ENCODE peak calls at places on chromosomes 6 and 20, in seven cellular contexts. One of them, this sample, is unnamed. For H3K9me3, the result is how much of the 10 kb centered on the place peaks cover.

GRCh38 chr6:10585232-10585887 is 64.2 kb downstream of the GCNT2 start:
- DNase-seq in CD4-positive, CD25-positive, alpha-beta regulatory T cell: no peak
- DNase-seq in right cardiac atrium: no peak
- DNase-seq in cardiac muscle cell: peak
- DNase-seq in CD8-positive, alpha-beta memory T cell: no peak
- DNase-seq in left ventricle myocardium inferior: no peak
- DNase-seq in thoracic aorta: no peak
- DNase-seq in this sample: no peak

GRCh38 chr6:87705070-87705691 is 3.1 kb upstream of the AKIRIN2 start:
- DNase-seq in CD4-positive, CD25-positive, alpha-beta regulatory T cell: peak
- DNase-seq in right cardiac atrium: no peak
- DNase-seq in cardiac muscle cell: no peak
- DNase-seq in CD8-positive, alpha-beta memory T cell: no peak
- DNase-seq in left ventricle myocardium inferior: no peak
- DNase-seq in thoracic aorta: no peak
- DNase-seq in this sample: no peak

GRCh38 chr20:4141616-4142240 is 126.4 kb upstream of the RNF24 start:
- DNase-seq in CD4-positive, CD25-positive, alpha-beta regulatory T cell: no peak
- DNase-seq in right cardiac atrium: no peak
- DNase-seq in cardiac muscle cell: no peak
- DNase-seq in CD8-positive, alpha-beta memory T cell: no peak
- DNase-seq in left ventricle myocardium inferior: no peak
- DNase-seq in thoracic aorta: no peak
- DNase-seq in this sample: no peak

GRCh38 chr6:70706491-70707123 is 38.9 kb downstream of the SMAP1 start:
- DNase-seq in CD4-positive, CD25-positive, alpha-beta regulatory T cell: no peak
- DNase-seq in right cardiac atrium: no peak
- DNase-seq in cardiac muscle cell: peak
- DNase-seq in CD8-positive, alpha-beta memory T cell: no peak
- DNase-seq in left ventricle myocardium inferior: no peak
- DNase-seq in thoracic aorta: no peak
- DNase-seq in this sample: no peak

GRCh38 chr6:126381498-126381897 is 41.6 kb downstream of the CENPW start:
- DNase-seq in CD4-positive, CD25-positive, alpha-beta regulatory T cell: no peak
- DNase-seq in right cardiac atrium: no peak
- DNase-seq in cardiac muscle cell: no peak
- DNase-seq in CD8-positive, alpha-beta memory T cell: no peak
- DNase-seq in left ventricle myocardium inferior: no peak
- DNase-seq in thoracic aorta: no peak
- DNase-seq in this sample: no peak

GRCh38 chr6:104606361-104606760 is 253.4 kb downstream of the HACE1 start:
- DNase-seq in CD4-positive, CD25-positive, alpha-beta regulatory T cell: no peak
- DNase-seq in right cardiac atrium: no peak
- DNase-seq in cardiac muscle cell: no peak
- DNase-seq in CD8-positive, alpha-beta memory T cell: no peak
- DNase-seq in left ventricle myocardium inferior: no peak
- DNase-seq in thoracic aorta: no peak
- DNase-seq in this sample: no peak

GRCh38 chr6:156890627-156891300 is 113.6 kb downstream of the ARID1B start:
- DNase-seq in CD4-positive, CD25-positive, alpha-beta regulatory T cell: no peak
- DNase-seq in right cardiac atrium: no peak
- DNase-seq in cardiac muscle cell: no peak
- DNase-seq in CD8-positive, alpha-beta memory T cell: no peak
- DNase-seq in left ventricle myocardium inferior: no peak
- DNase-seq in thoracic aorta: no peak
- DNase-seq in this sample: no peak

GRCh38 chr6:75819776-75820487 is 70.9 kb downstream of the MYO6 start:
- DNase-seq in CD4-positive, CD25-positive, alpha-beta regulatory T cell: no peak
- DNase-seq in right cardiac atrium: no peak
- DNase-seq in cardiac muscle cell: no peak
- DNase-seq in CD8-positive, alpha-beta memory T cell: no peak
- DNase-seq in left ventricle myocardium inferior: no peak
- DNase-seq in thoracic aorta: no peak
- DNase-seq in this sample: no peak

GRCh38 chr20:51531141-51531710 is 11.3 kb downstream of the NFATC2 start:
- DNase-seq in CD4-positive, CD25-positive, alpha-beta regulatory T cell: peak
- DNase-seq in right cardiac atrium: no peak
- DNase-seq in cardiac muscle cell: no peak
- DNase-seq in CD8-positive, alpha-beta memory T cell: peak
- DNase-seq in left ventricle myocardium inferior: no peak
- DNase-seq in thoracic aorta: no peak
- DNase-seq in this sample: peak

GRCh38 chr6:134376785-134377184 is 58.9 kb upstream of the SGK1 start:
- DNase-seq in CD4-positive, CD25-positive, alpha-beta regulatory T cell: no peak
- DNase-seq in right cardiac atrium: no peak
- DNase-seq in cardiac muscle cell: no peak
- DNase-seq in CD8-positive, alpha-beta memory T cell: no peak
- DNase-seq in left ventricle myocardium inferior: no peak
- DNase-seq in thoracic aorta: no peak
- DNase-seq in this sample: no peak

GRCh38 chr6:126682440-126682839 is 342.5 kb downstream of the CENPW start:
- DNase-seq in CD4-positive, CD25-positive, alpha-beta regulatory T cell: no peak
- DNase-seq in right cardiac atrium: no peak
- DNase-seq in cardiac muscle cell: no peak
- DNase-seq in CD8-positive, alpha-beta memory T cell: no peak
- DNase-seq in left ventricle myocardium inferior: no peak
- DNase-seq in thoracic aorta: no peak
- DNase-seq in this sample: no peak

GRCh38 chr6:157670466-157671186 is 152.4 kb upstream of the SNX9 start:
- DNase-seq in CD4-positive, CD25-positive, alpha-beta regulatory T cell: no peak
- DNase-seq in right cardiac atrium: peak
- DNase-seq in cardiac muscle cell: no peak
- DNase-seq in CD8-positive, alpha-beta memory T cell: no peak
- DNase-seq in left ventricle myocardium inferior: peak
- DNase-seq in thoracic aorta: no peak
- DNase-seq in this sample: no peak

GRCh38 chr20:40691566-40692239 is 2.7 kb upstream of the MAFB start:
- DNase-seq in CD4-positive, CD25-positive, alpha-beta regulatory T cell: no peak
- DNase-seq in right cardiac atrium: no peak
- DNase-seq in cardiac muscle cell: no peak
- DNase-seq in CD8-positive, alpha-beta memory T cell: no peak
- DNase-seq in left ventricle myocardium inferior: no peak
- DNase-seq in thoracic aorta: no peak
- DNase-seq in this sample: no peak

GRCh38 chr20:24986436-24987015 is 6.0 kb downstream of the APMAP start:
- DNase-seq in CD4-positive, CD25-positive, alpha-beta regulatory T cell: no peak
- DNase-seq in right cardiac atrium: no peak
- DNase-seq in cardiac muscle cell: no peak
- DNase-seq in CD8-positive, alpha-beta memory T cell: no peak
- DNase-seq in left ventricle myocardium inferior: no peak
- DNase-seq in thoracic aorta: no peak
- DNase-seq in this sample: no peak

GRCh38 chr6:149334682-149335160 is 17.2 kb downstream of the TAB2 start:
- DNase-seq in CD4-positive, CD25-positive, alpha-beta regulatory T cell: no peak
- DNase-seq in right cardiac atrium: no peak
- DNase-seq in cardiac muscle cell: no peak
- DNase-seq in CD8-positive, alpha-beta memory T cell: no peak
- DNase-seq in left ventricle myocardium inferior: no peak
- DNase-seq in thoracic aorta: peak
- DNase-seq in this sample: no peak

GRCh38 chr20:63165538-63166422 is 50.2 kb downstream of the YTHDF1 start:
- DNase-seq in CD4-positive, CD25-positive, alpha-beta regulatory T cell: no peak
- DNase-seq in right cardiac atrium: peak
- DNase-seq in cardiac muscle cell: no peak
- DNase-seq in CD8-positive, alpha-beta memory T cell: no peak
- DNase-seq in left ventricle myocardium inferior: no peak
- DNase-seq in thoracic aorta: no peak
- DNase-seq in this sample: no peak

GRCh38 chr6:25579484-25579883 is 72.5 kb upstream of the SCGN start:
- DNase-seq in CD4-positive, CD25-positive, alpha-beta regulatory T cell: no peak
- DNase-seq in right cardiac atrium: no peak
- DNase-seq in cardiac muscle cell: no peak
- DNase-seq in CD8-positive, alpha-beta memory T cell: no peak
- DNase-seq in left ventricle myocardium inferior: no peak
- DNase-seq in thoracic aorta: no peak
- DNase-seq in this sample: no peak

GRCh38 chr20:44730441-44730840 is 15.2 kb upstream of the KCNK15 start:
- DNase-seq in CD4-positive, CD25-positive, alpha-beta regulatory T cell: no peak
- DNase-seq in right cardiac atrium: no peak
- DNase-seq in cardiac muscle cell: no peak
- DNase-seq in CD8-positive, alpha-beta memory T cell: no peak
- DNase-seq in left ventricle myocardium inferior: peak
- DNase-seq in thoracic aorta: no peak
- DNase-seq in this sample: no peak

GRCh38 chr20:54497931-54498718 is 22.7 kb downstream of the DOK5 start:
- DNase-seq in CD4-positive, CD25-positive, alpha-beta regulatory T cell: no peak
- DNase-seq in right cardiac atrium: no peak
- DNase-seq in cardiac muscle cell: no peak
- DNase-seq in CD8-positive, alpha-beta memory T cell: no peak
- DNase-seq in left ventricle myocardium inferior: no peak
- DNase-seq in thoracic aorta: no peak
- DNase-seq in this sample: no peak

GRCh38 chr6:102732908-102733307 is 1339.4 kb downstream of the GRIK2 start:
- DNase-seq in CD4-positive, CD25-positive, alpha-beta regulatory T cell: no peak
- DNase-seq in right cardiac atrium: no peak
- DNase-seq in cardiac muscle cell: no peak
- DNase-seq in CD8-positive, alpha-beta memory T cell: no peak
- DNase-seq in left ventricle myocardium inferior: no peak
- DNase-seq in thoracic aorta: no peak
- DNase-seq in this sample: no peak

GRCh38 chr6:5744497-5744896 is 262.2 kb downstream of the NRN1 start:
- DNase-seq in CD4-positive, CD25-positive, alpha-beta regulatory T cell: no peak
- DNase-seq in right cardiac atrium: no peak
- DNase-seq in cardiac muscle cell: no peak
- DNase-seq in CD8-positive, alpha-beta memory T cell: no peak
- DNase-seq in left ventricle myocardium inferior: no peak
- DNase-seq in thoracic aorta: no peak
- DNase-seq in this sample: no peak
- H3K4me3 ChIP-seq in CD4-positive, CD25-positive, alpha-beta regulatory T cell: no peak
- H3K4me3 ChIP-seq in right cardiac atrium: no peak
- H3K4me3 ChIP-seq in cardiac muscle cell: no peak
- H3K4me3 ChIP-seq in CD8-positive, alpha-beta memory T cell: no peak
- H3K4me3 ChIP-seq in left ventricle myocardium inferior: no peak
- H3K4me3 ChIP-seq in thoracic aorta: no peak
- H3K4me3 ChIP-seq in this sample: no peak

DNA sequence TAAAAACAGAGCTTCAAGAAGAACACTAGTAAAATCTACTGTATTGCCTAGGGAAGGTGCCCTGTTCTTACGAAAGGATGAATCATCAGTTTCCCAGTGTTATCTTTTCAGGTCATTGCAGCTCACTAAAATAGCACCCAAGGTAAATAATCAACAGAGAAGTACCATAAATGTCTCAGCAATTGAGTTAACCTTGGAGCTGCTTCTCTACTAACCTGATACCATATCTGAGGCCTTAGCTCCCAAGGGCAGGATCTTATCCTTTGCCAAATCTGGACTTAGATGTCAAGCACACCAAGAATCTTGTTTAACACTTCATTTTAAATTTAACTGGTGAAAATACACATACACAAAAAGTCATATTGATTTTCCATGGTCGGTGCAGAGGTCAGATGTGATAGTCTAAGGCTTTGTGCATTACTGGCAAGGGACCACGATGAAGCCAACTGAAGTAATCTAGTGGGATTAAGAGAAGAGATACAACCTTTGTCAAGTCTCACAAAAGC is 81.5 kb downstream of the EDN1 start:
- DNase-seq in CD4-positive, CD25-positive, alpha-beta regulatory T cell: no peak
- DNase-seq in right cardiac atrium: no peak
- DNase-seq in cardiac muscle cell: no peak
- DNase-seq in CD8-positive, alpha-beta memory T cell: no peak
- DNase-seq in left ventricle myocardium inferior: no peak
- DNase-seq in thoracic aorta: no peak
- DNase-seq in this sample: no peak
- H3K27ac ChIP-seq in CD4-positive, CD25-positive, alpha-beta regulatory T cell: no peak
- H3K27ac ChIP-seq in right cardiac atrium: no peak
- H3K27ac ChIP-seq in cardiac muscle cell: no peak
- H3K27ac ChIP-seq in CD8-positive, alpha-beta memory T cell: no peak
- H3K27ac ChIP-seq in left ventricle myocardium inferior: no peak
- H3K27ac ChIP-seq in thoracic aorta: peak
- H3K27ac ChIP-seq in this sample: peak

GRCh38 chr20:31476648-31477220 is 1.6 kb downstream of the REM1 start:
- DNase-seq in CD4-positive, CD25-positive, alpha-beta regulatory T cell: no peak
- DNase-seq in right cardiac atrium: peak
- DNase-seq in cardiac muscle cell: no peak
- DNase-seq in CD8-positive, alpha-beta memory T cell: no peak
- DNase-seq in left ventricle myocardium inferior: no peak
- DNase-seq in thoracic aorta: no peak
- DNase-seq in this sample: no peak
- H3K9me3 ChIP-seq in CD4-positive, CD25-positive, alpha-beta regulatory T cell: under half
- H3K9me3 ChIP-seq in right cardiac atrium: under half
- H3K9me3 ChIP-seq in cardiac muscle cell: under half
- H3K9me3 ChIP-seq in CD8-positive, alpha-beta memory T cell: under half
- H3K9me3 ChIP-seq in left ventricle myocardium inferior: under half
- H3K9me3 ChIP-seq in thoracic aorta: under half
- H3K9me3 ChIP-seq in this sample: under half

GRCh38 chr6:30345852-30346251 is 896 bp downstream of the RPP21 start:
- DNase-seq in CD4-positive, CD25-positive, alpha-beta regulatory T cell: no peak
- DNase-seq in right cardiac atrium: no peak
- DNase-seq in cardiac muscle cell: no peak
- DNase-seq in CD8-positive, alpha-beta memory T cell: no peak
- DNase-seq in left ventricle myocardium inferior: no peak
- DNase-seq in thoracic aorta: no peak
- DNase-seq in this sample: no peak
- H3K4me3 ChIP-seq in CD4-positive, CD25-positive, alpha-beta regulatory T cell: peak
- H3K4me3 ChIP-seq in right cardiac atrium: peak
- H3K4me3 ChIP-seq in cardiac muscle cell: peak
- H3K4me3 ChIP-seq in CD8-positive, alpha-beta memory T cell: peak
- H3K4me3 ChIP-seq in left ventricle myocardium inferior: peak
- H3K4me3 ChIP-seq in thoracic aorta: peak
- H3K4me3 ChIP-seq in this sample: peak

GRCh38 chr6:112237644-112238043 is 16.7 kb downstream of the LAMA4 start:
- DNase-seq in CD4-positive, CD25-positive, alpha-beta regulatory T cell: no peak
- DNase-seq in right cardiac atrium: peak
- DNase-seq in cardiac muscle cell: no peak
- DNase-seq in CD8-positive, alpha-beta memory T cell: no peak
- DNase-seq in left ventricle myocardium inferior: peak
- DNase-seq in thoracic aorta: peak
- DNase-seq in this sample: no peak
- H3K27ac ChIP-seq in CD4-positive, CD25-positive, alpha-beta regulatory T cell: no peak
- H3K27ac ChIP-seq in right cardiac atrium: peak
- H3K27ac ChIP-seq in cardiac muscle cell: no peak
- H3K27ac ChIP-seq in CD8-positive, alpha-beta memory T cell: no peak
- H3K27ac ChIP-seq in left ventricle myocardium inferior: peak
- H3K27ac ChIP-seq in thoracic aorta: peak
- H3K27ac ChIP-seq in this sample: peak

GRCh38 chr6:167546611-167547327 is 221.9 kb downstream of the TTLL2 start:
- DNase-seq in CD4-positive, CD25-positive, alpha-beta regulatory T cell: no peak
- DNase-seq in right cardiac atrium: no peak
- DNase-seq in cardiac muscle cell: no peak
- DNase-seq in CD8-positive, alpha-beta memory T cell: no peak
- DNase-seq in left ventricle myocardium inferior: no peak
- DNase-seq in thoracic aorta: no peak
- DNase-seq in this sample: no peak

GRCh38 chr6:167547328-167547692 is 222.4 kb downstream of the TTLL2 start:
- DNase-seq in CD4-positive, CD25-positive, alpha-beta regulatory T cell: no peak
- DNase-seq in right cardiac atrium: no peak
- DNase-seq in cardiac muscle cell: no peak
- DNase-seq in CD8-positive, alpha-beta memory T cell: no peak
- DNase-seq in left ventricle myocardium inferior: no peak
- DNase-seq in thoracic aorta: no peak
- DNase-seq in this sample: no peak

GRCh38 chr6:167549187-167549586 is 224.3 kb downstream of the TTLL2 start:
- DNase-seq in CD4-positive, CD25-positive, alpha-beta regulatory T cell: no peak
- DNase-seq in right cardiac atrium: no peak
- DNase-seq in cardiac muscle cell: no peak
- DNase-seq in CD8-positive, alpha-beta memory T cell: no peak
- DNase-seq in left ventricle myocardium inferior: no peak
- DNase-seq in thoracic aorta: peak
- DNase-seq in this sample: peak

GRCh38 chr6:167548451-167548850 is 223.6 kb downstream of the TTLL2 start:
- DNase-seq in CD4-positive, CD25-positive, alpha-beta regulatory T cell: no peak
- DNase-seq in right cardiac atrium: no peak
- DNase-seq in cardiac muscle cell: no peak
- DNase-seq in CD8-positive, alpha-beta memory T cell: no peak
- DNase-seq in left ventricle myocardium inferior: no peak
- DNase-seq in thoracic aorta: no peak
- DNase-seq in this sample: no peak

GRCh38 chr6:167547751-167548150 is 222.9 kb downstream of the TTLL2 start:
- DNase-seq in CD4-positive, CD25-positive, alpha-beta regulatory T cell: no peak
- DNase-seq in right cardiac atrium: no peak
- DNase-seq in cardiac muscle cell: no peak
- DNase-seq in CD8-positive, alpha-beta memory T cell: no peak
- DNase-seq in left ventricle myocardium inferior: no peak
- DNase-seq in thoracic aorta: no peak
- DNase-seq in this sample: no peak
- H3K9me3 ChIP-seq in CD4-positive, CD25-positive, alpha-beta regulatory T cell: under half
- H3K9me3 ChIP-seq in right cardiac atrium: under half
- H3K9me3 ChIP-seq in cardiac muscle cell: under half
- H3K9me3 ChIP-seq in CD8-positive, alpha-beta memory T cell: under half
- H3K9me3 ChIP-seq in left ventricle myocardium inferior: under half
- H3K9me3 ChIP-seq in thoracic aorta: under half
- H3K9me3 ChIP-seq in this sample: under half

This sample was measured in ascending aorta.